ENCODE peak calls at places on chromosomes 2 and 18, in seven cellular contexts. S is lower leg skin; L is WERI-Rb-1; M is tibial artery; R is AG04450; D is fibroblast of pulmonary artery; K is CD8-positive, alpha-beta T cell. T is an unnamed sample.

GRCh38 chr18:63366991-63367240 is at the start of gene KDSR:
- DNase-seq in S (no peak), L (no peak), M (no peak), R (no peak), D (no peak), K (no peak), T (no peak)

GRCh38 chr2:218261424-218262273 is 834 bp downstream of the GPBAR1 start:
- DNase-seq in S (peak; percentile 80), L (peak; percentile 48), M (no peak), R (no peak), D (no peak), K (no peak), T (no peak)

GRCh38 chr2:164719996-164720941 is 99.0 kb upstream of the GRB14 start:
- DNase-seq in S (no peak), L (no peak), M (no peak), R (no peak), D (peak; percentile 81), K (no peak), T (no peak)

GRCh38 chr2:207188601-207189000 is 22.9 kb upstream of the KLF7 start:
- DNase-seq in S (no peak), L (no peak), M (no peak), R (no peak), D (peak; percentile 50), K (no peak), T (no peak)

GRCh38 chr18:34741401-34741800 is 31.3 kb downstream of the DTNA start:
- DNase-seq in S (no peak), L (no peak), M (no peak), R (no peak), D (no peak), K (no peak), T (no peak)

GRCh38 chr2:105375001-105375561 is 23.8 kb downstream of the FHL2 start:
- DNase-seq in S (peak; percentile 43), L (no peak), M (no peak), R (peak; percentile 58), D (peak; percentile 81), K (no peak), T (no peak)

GRCh38 chr18:22170421-22171262 is 1.3 kb downstream of the GATA6 start:
- DNase-seq in S (peak; percentile 87), L (peak; percentile 16), M (peak; percentile 42), R (peak; percentile 24), D (peak; percentile 77), K (no peak), T (no peak)

GRCh38 chr2:119068154-119068725 is 90.3 kb downstream of the C1QL2 start:
- DNase-seq in S (peak; percentile 77), L (no peak), M (no peak), R (no peak), D (no peak), K (no peak), T (no peak)

GRCh38 chr2:231928481-231928880 is 2.3 kb upstream of the NPPC start:
- DNase-seq in S (peak; percentile 61), L (peak; percentile 76), M (peak; percentile 3), R (no peak), D (no peak), K (no peak), T (no peak)

GRCh38 chr2:33496150-33496549 is 19.7 kb downstream of the RASGRP3 start:
- DNase-seq in S (no peak), L (no peak), M (no peak), R (no peak), D (no peak), K (no peak), T (peak; percentile 79)

GRCh38 chr18:886076-886475 is 18.6 kb upstream of the ADCYAP1 start:
- DNase-seq in S (no peak), L (no peak), M (no peak), R (no peak), D (no peak), K (no peak), T (no peak)

GRCh38 chr18:37649930-37650329 is 84.3 kb upstream of the CELF4 start:
- DNase-seq in S (no peak), L (no peak), M (no peak), R (no peak), D (no peak), K (no peak), T (no peak)

GRCh38 chr2:229733606-229734205 is 19.4 kb upstream of the DNER start:
- DNase-seq in S (no peak), L (no peak), M (no peak), R (no peak), D (no peak), K (no peak), T (no peak)

GRCh38 chr2:218990052-218990451 is 3.2 kb downstream of the CRYBA2 start:
- DNase-seq in S (no peak), L (no peak), M (no peak), R (no peak), D (no peak), K (no peak), T (no peak)

GRCh38 chr2:40227200-40227599 is 224.7 kb downstream of the SLC8A1 start:
- DNase-seq in S (no peak), L (no peak), M (no peak), R (no peak), D (no peak), K (no peak), T (no peak)

GRCh38 chr2:123468071-123468470 is 557.0 kb upstream of the CNTNAP5 start:
- DNase-seq in S (no peak), L (no peak), M (no peak), R (no peak), D (peak; percentile 24), K (no peak), T (no peak)

GRCh38 chr2:69238449-69239031 is 148.5 kb downstream of the GFPT1 start:
- DNase-seq in S (no peak), L (no peak), M (no peak), R (peak; percentile 89), D (no peak), K (no peak), T (peak; percentile 51)

GRCh38 chr2:21633015-21633414 is 509.2 kb downstream of the TDRD15 start:
- DNase-seq in S (no peak), L (no peak), M (no peak), R (no peak), D (no peak), K (no peak), T (no peak)

GRCh38 chr2:191512202-191512601 is 165.7 kb upstream of the NABP1 start:
- DNase-seq in S (no peak), L (no peak), M (no peak), R (no peak), D (no peak), K (no peak), T (no peak)

GRCh38 chr2:218745559-218746469 is 35.2 kb downstream of the TTLL4 start:
- DNase-seq in S (no peak), L (no peak), M (no peak), R (no peak), D (peak; percentile 90), K (no peak), T (no peak)

GRCh38 chr2:221569342-221570278 is 2.5 kb downstream of the EPHA4 start:
- DNase-seq in S (no peak), L (no peak), M (no peak), R (no peak), D (no peak), K (no peak), T (no peak)

GRCh38 chr2:101516833-101517690 is 42.1 kb upstream of the RFX8 start:
- DNase-seq in S (no peak), L (no peak), M (no peak), R (no peak), D (peak; percentile 92), K (no peak), T (peak; percentile 62)

GRCh38 chr2:174263989-174264388 is 15.7 kb upstream of the OLA1 start:
- DNase-seq in S (no peak), L (peak; percentile 54), M (no peak), R (no peak), D (peak; percentile 84), K (no peak), T (no peak)

GRCh38 chr2:54081574-54081973 is 33.8 kb upstream of the ACYP2 start:
- DNase-seq in S (no peak), L (peak; percentile 30), M (no peak), R (no peak), D (peak; percentile 8), K (no peak), T (no peak)

GRCh38 chr2:46297546-46298271 is 502 bp downstream of the EPAS1 start:
- DNase-seq in S (peak; percentile 95), L (peak; percentile 72), M (peak; percentile 64), R (no peak), D (peak; percentile 40), K (peak; percentile 61), T (no peak)
- TF ChIP-seq CTCF in S (no peak), L (peak; percentile 4), M (peak; percentile 18), R (no peak), D (no peak), K (no peak), T (no peak)

GRCh38 chr18:55587341-55588000 is 521 bp downstream of the TCF4 start:
- DNase-seq in S (no peak), L (peak; percentile 27), M (no peak), R (no peak), D (peak; percentile 67), K (no peak), T (no peak)

GRCh38 chr18:55588876-55589595 is 1.0 kb upstream of the TCF4 start:
- DNase-seq in S (no peak), L (no peak), M (no peak), R (no peak), D (no peak), K (no peak), T (no peak)

GRCh38 chr18:55586841-55587240 is 1.2 kb downstream of the TCF4 start:
- DNase-seq in S (no peak), L (no peak), M (no peak), R (no peak), D (peak; percentile 66), K (no peak), T (no peak)

GRCh38 chr18:55589625-55590291 is 1.8 kb upstream of the TCF4 start:
- DNase-seq in S (peak; percentile 99), L (peak; percentile 99), M (peak; percentile 98), R (peak; percentile 91), D (peak; percentile 98), K (peak; percentile 56), T (peak; percentile 67)

GRCh38 chr18:55588001-55588875 is at the start of gene TCF4:
- DNase-seq in S (peak; percentile 88), L (peak; percentile 76), M (peak; percentile 51), R (no peak), D (peak; percentile 76), K (no peak), T (no peak)
- H3K4me3 ChIP-seq in S (peak within 1 kb of the TSS; percentile 75), L (peak within 1 kb of the TSS; percentile 95), M (peak within 1 kb of the TSS; percentile 70), R (peak within 1 kb of the TSS; percentile 64), D (peak within 1 kb of the TSS; percentile 69), K (peak within 1 kb of the TSS; percentile 48), T (peak within 1 kb of the TSS; percentile 51)

DNA sequence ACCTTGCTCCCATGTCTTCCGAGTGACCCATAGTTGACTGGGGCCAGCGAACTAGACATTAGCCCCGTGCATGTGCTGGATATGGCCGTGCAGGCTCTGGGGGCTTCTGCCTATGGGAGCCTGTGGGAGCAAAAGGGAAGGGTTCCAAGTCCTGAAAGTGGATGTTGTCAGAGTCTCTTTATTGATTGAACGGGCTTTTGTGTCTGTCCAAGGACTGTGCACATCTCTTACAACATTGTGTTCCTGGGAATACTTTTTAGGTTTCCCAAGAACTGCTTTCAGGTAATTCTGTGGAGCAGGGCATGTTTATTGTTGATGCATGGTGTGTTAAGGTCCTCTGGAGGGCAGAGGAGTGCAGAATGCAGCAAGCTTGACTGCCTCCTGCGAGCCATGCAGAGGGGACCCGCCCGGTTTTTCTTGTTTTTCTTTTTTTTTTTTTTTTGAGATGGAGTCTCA is 5.0 kb downstream of the RNF144A start:
- DNase-seq in S (no peak), L (no peak), M (no peak), R (no peak), D (no peak), K (no peak), T (no peak)
- TF ChIP-seq CTCF in S (no peak), L (peak; percentile 42), M (no peak), R (no peak), D (no peak), K (no peak), T (no peak)

GRCh38 chr18:49460958-49461601 is 635 bp upstream of the DYM start:
- DNase-seq in S (no peak), L (no peak), M (no peak), R (no peak), D (peak; percentile 47), K (no peak), T (no peak)
- H3K4me3 ChIP-seq in S (peak overlapping the region; percentile 82), L (peak overlapping the region; percentile 70), M (peak overlapping the region; percentile 83), R (peak overlapping the region; percentile 91), D (peak overlapping the region; percentile 89), K (peak overlapping the region; percentile 94), T (peak overlapping the region; percentile 93)

T was measured in AG04449.